ENCODE peak calls at places on chromosomes 7 and 10, in five cellular contexts. G is K562, E is HepG2, X is endothelial cell of umbilical vein, Q is A549. N is an unnamed sample.
A peak's percentile ranks its signal among the peaks of the same experiment; 100 is the strongest.

GRCh38 chr10:110460111-110460809 is 37.4 kb upstream of the DUSP5 start:
- DNase-seq in G (no peak), E (peak; percentile 32), X (peak; percentile 55), Q (no peak), N (peak; percentile 91)

GRCh38 chr7:40682696-40683095 is 547.9 kb downstream of the SUGCT start:
- DNase-seq in G (no peak), E (no peak), X (no peak), Q (no peak), N (no peak)

GRCh38 chr7:28629216-28629848 is 217.0 kb downstream of the CREB5 start:
- DNase-seq in G (no peak), E (no peak), X (no peak), Q (no peak), N (no peak)

GRCh38 chr7:50146692-50147091 is 53.6 kb upstream of the ZPBP start:
- DNase-seq in G (no peak), E (no peak), X (no peak), Q (no peak), N (no peak)

GRCh38 chr7:2166625-2167280 is 66.0 kb downstream of the MAD1L1 start:
- DNase-seq in G (no peak), E (no peak), X (no peak), Q (no peak), N (no peak)

GRCh38 chr7:132403465-132404110 is 172.7 kb downstream of the PLXNA4 start:
- DNase-seq in G (no peak), E (no peak), X (no peak), Q (no peak), N (no peak)

GRCh38 chr10:32454148-32454547 is 8.2 kb downstream of the CCDC7 start:
- DNase-seq in G (no peak), E (no peak), X (no peak), Q (no peak), N (no peak)

GRCh38 chr10:97463363-97464132 is 17.6 kb downstream of the ZDHHC16 start:
- DNase-seq in G (peak; percentile 38), E (peak; percentile 87), X (peak; percentile 68), Q (peak; percentile 63), N (peak; percentile 61)

GRCh38 chr10:124145109-124145860 is 51.9 kb upstream of the CHST15 start:
- DNase-seq in G (no peak), E (no peak), X (no peak), Q (no peak), N (peak; percentile 94)

GRCh38 chr10:34194259-34194658 is 620.8 kb downstream of the PARD3 start:
- DNase-seq in G (no peak), E (no peak), X (no peak), Q (no peak), N (no peak)

GRCh38 chr7:2289621-2290020 is 24.6 kb downstream of the SNX8 start:
- DNase-seq in G (no peak), E (no peak), X (no peak), Q (no peak), N (no peak)

GRCh38 chr10:63466168-63466935 is 575 bp upstream of the JMJD1C start:
- DNase-seq in G (peak; percentile 16), E (peak; percentile 54), X (peak; percentile 77), Q (peak; percentile 33), N (peak; percentile 82)

GRCh38 chr10:75403144-75404022 is 1.8 kb upstream of the ZNF503 start:
- DNase-seq in G (no peak), E (peak; percentile 18), X (peak; percentile 19), Q (peak; percentile 54), N (peak; percentile 48)

GRCh38 chr10:43124574-43125273 is 13.5 kb upstream of the CSGALNACT2 start:
- DNase-seq in G (no peak), E (no peak), X (no peak), Q (no peak), N (no peak)

GRCh38 chr7:38312776-38313175 is 39.3 kb upstream of the TARP start:
- DNase-seq in G (no peak), E (no peak), X (peak; percentile 13), Q (no peak), N (peak; percentile 94)

GRCh38 chr10:130109796-130110235 is 814 bp downstream of the C10orf143 start:
- DNase-seq in G (peak; percentile 37), E (peak; percentile 83), X (peak; percentile 89), Q (peak; percentile 58), N (peak; percentile 88)

GRCh38 chr7:16982640-16983103 is 100.9 kb upstream of the AGR3 start:
- DNase-seq in G (peak; percentile 29), E (peak; percentile 58), X (peak; percentile 69), Q (no peak), N (peak; percentile 71)

GRCh38 chr10:104907509-104907908 is 266.4 kb downstream of the SORCS3 start:
- DNase-seq in G (no peak), E (no peak), X (no peak), Q (no peak), N (no peak)

GRCh38 chr10:70815504-70816219 is at the start of gene SGPL1:
- DNase-seq in G (peak; percentile 99), E (peak; percentile 63), X (peak; percentile 79), Q (peak; percentile 93), N (peak; percentile 87)

GRCh38 chr10:87053577-87054181 is 33.6 kb downstream of the FAM25A start:
- DNase-seq in G (no peak), E (no peak), X (no peak), Q (no peak), N (no peak)

GRCh38 chr7:31603076-31603475 is 83.9 kb upstream of the PPP1R17 start:
- DNase-seq in G (no peak), E (no peak), X (no peak), Q (no peak), N (no peak)

GRCh38 chr10:7111574-7111973 is 299.3 kb downstream of the SFMBT2 start:
- DNase-seq in G (no peak), E (no peak), X (peak; percentile 51), Q (no peak), N (no peak)

GRCh38 chr7:2645274-2645868 is 13.6 kb downstream of the TTYH3 start:
- DNase-seq in G (no peak), E (no peak), X (no peak), Q (no peak), N (peak; percentile 97)

GRCh38 chr10:130729876-130730275 is 581.6 kb downstream of the TCERG1L start:
- DNase-seq in G (no peak), E (no peak), X (no peak), Q (no peak), N (no peak)

GRCh38 chr7:51262796-51263519 is 53.7 kb downstream of the COBL start:
- DNase-seq in G (no peak), E (no peak), X (no peak), Q (no peak), N (no peak)

GRCh38 chr10:79392506-79393176 is 45.4 kb downstream of the PPIF start:
- DNase-seq in G (no peak), E (no peak), X (no peak), Q (no peak), N (no peak)

GRCh38 chr10:102399217-102400021 is 3.9 kb downstream of the NFKB2 start:
- DNase-seq in G (peak; percentile 78), E (peak; percentile 68), X (peak; percentile 82), Q (peak; percentile 79), N (peak; percentile 93)

GRCh38 chr10:129963831-129964501 is at the start of gene EBF3:
- DNase-seq in G (peak; percentile 43), E (no peak), X (peak; percentile 48), Q (no peak), N (peak; percentile 93)

GRCh38 chr7:147579148-147579547 is 1011.4 kb upstream of the C7orf33 start:
- DNase-seq in G (no peak), E (no peak), X (no peak), Q (no peak), N (no peak)

DNA sequence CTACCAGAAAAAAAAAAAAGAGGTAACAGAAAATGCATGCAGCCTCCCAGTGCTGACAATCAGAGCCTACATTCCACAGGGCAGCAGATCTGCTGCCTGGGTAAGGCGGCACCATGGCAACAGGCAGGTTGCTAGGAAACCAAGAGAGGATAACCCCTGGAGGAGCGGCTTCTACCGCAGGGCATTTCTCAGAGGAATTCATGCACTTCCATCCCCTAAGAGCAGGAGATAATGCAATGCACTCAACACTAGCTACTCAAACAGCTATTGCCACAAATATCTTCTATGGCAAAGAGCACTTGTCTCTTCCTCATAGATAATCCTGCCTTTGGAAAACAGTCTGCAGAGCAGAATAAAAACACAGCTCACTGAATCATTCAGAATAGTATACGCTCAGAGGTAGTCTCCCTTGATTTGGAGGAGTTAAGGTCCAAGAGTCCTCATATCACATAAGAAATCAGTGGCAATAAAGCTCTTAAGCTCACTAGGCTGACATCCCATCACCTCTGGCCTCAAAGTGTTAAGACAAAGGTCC is 10.8 kb downstream of the PSAP start:
- DNase-seq in G (no peak), E (no peak), X (peak; percentile 63), Q (peak; percentile 76), N (no peak)
- TF ChIP-seq MYC in G (no peak), E (no peak), X (no peak), Q (no peak), N (no peak)

GRCh38 chr7:20013551-20013950 is 203.6 kb downstream of the MACC1 start:
- DNase-seq in G (no peak), E (no peak), X (no peak), Q (no peak), N (no peak)
- TF ChIP-seq MAX in G (no peak), E (no peak), X (no peak), Q (no peak), N (no peak)

GRCh38 chr7:155182406-155182970 is 112.4 kb downstream of the HTR5A start:
- DNase-seq in G (no peak), E (no peak), X (no peak), Q (no peak), N (no peak)
- TF ChIP-seq MYC in G (no peak), E (no peak), X (no peak), Q (no peak), N (no peak)

GRCh38 chr10:69181433-69181832 is 1.4 kb downstream of the SUPV3L1 start:
- DNase-seq in G (no peak), E (no peak), X (no peak), Q (no peak), N (no peak)

GRCh38 chr10:69179743-69180524 is at the start of gene SUPV3L1:
- DNase-seq in G (peak; percentile 98), E (peak; percentile 98), X (peak; percentile 97), Q (peak; percentile 96), N (peak; percentile 98)

GRCh38 chr10:69179089-69179742 is 818 bp upstream of the SUPV3L1 start:
- DNase-seq in G (peak; percentile 57), E (no peak), X (no peak), Q (peak; percentile 44), N (no peak)

GRCh38 chr10:69182005-69182404 is 2.0 kb downstream of the SUPV3L1 start:
- DNase-seq in G (no peak), E (no peak), X (no peak), Q (no peak), N (no peak)

GRCh38 chr10:69180525-69181204 is 631 bp downstream of the SUPV3L1 start:
- DNase-seq in G (peak; percentile 56), E (no peak), X (no peak), Q (peak; percentile 24), N (peak; percentile 78)
- TF ChIP-seq MAX in G (no peak), E (no peak), X (no peak), Q (no peak), N (peak; percentile 18)

DNA sequence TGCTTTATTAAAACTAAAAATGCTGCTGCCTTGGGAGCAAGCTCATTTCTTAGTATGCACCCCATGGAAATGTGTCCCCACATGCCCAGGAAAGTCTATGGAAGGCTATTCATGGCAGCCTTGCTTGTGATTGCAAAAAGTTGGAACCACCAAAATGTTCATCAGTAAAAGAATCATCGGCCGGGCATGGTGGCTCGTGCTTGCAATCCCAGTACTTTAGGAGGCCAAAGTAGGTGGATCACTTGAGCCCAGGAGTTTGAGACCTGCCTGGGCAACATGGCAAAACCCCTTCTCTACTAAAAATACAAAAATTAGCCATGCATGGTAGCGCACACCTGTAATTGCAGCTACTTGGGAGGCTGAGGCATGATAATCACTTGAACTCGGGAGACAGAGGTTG is 79.8 kb downstream of the ARHGAP22 start:
- DNase-seq in G (no peak), E (no peak), X (no peak), Q (no peak), N (no peak)
- TF ChIP-seq MYC in G (no peak), E (no peak), X (no peak), Q (no peak), N (no peak)